ENCODE peak calls at places on chromosomes 6 and 20, in five cellular contexts. D is GM23338, N is A673, C is IMR-90, F is AG04450. S is an unnamed sample.

GRCh38 chr6:150202404-150202803 is 59.6 kb downstream of the PPP1R14C start:
- DNase-seq in D (no peak), C (no peak), F (no peak), N (no peak), S (no peak)

GRCh38 chr6:17986656-17987575 is 519 bp downstream of the KIF13A start:
- DNase-seq in C (peak; percentile 39), N (peak; percentile 52), F (no peak), D (peak; percentile 84), S (no peak)

GRCh38 chr6:123398072-123398471 is 238.7 kb downstream of the TRDN start:
- DNase-seq in C (no peak), N (no peak), F (no peak), D (no peak), S (no peak)

GRCh38 chr6:161407581-161407980 is 133.7 kb upstream of the AGPAT4 start:
- DNase-seq in D (no peak), N (no peak), F (peak; percentile 24), C (peak; percentile 66), S (no peak)

GRCh38 chr20:44542902-44543301 is 21.0 kb upstream of the SERINC3 start:
- DNase-seq in F (no peak), C (no peak), N (no peak), D (no peak), S (no peak)

GRCh38 chr6:134529921-134530320 is 212.0 kb upstream of the SGK1 start:
- DNase-seq in F (no peak), D (no peak), C (peak; percentile 48), N (no peak), S (no peak)

GRCh38 chr6:17905611-17906592 is 81.5 kb downstream of the KIF13A start:
- DNase-seq in D (no peak), C (peak; percentile 87), N (no peak), F (no peak), S (no peak)

GRCh38 chr6:159759645-159760044 is 2.2 kb upstream of the ACAT2 start:
- DNase-seq in F (no peak), N (peak; percentile 12), C (no peak), D (no peak), S (no peak)

GRCh38 chr6:34233867-34234266 is 2.8 kb upstream of the HMGA1 start:
- DNase-seq in D (no peak), N (no peak), C (no peak), F (no peak), S (no peak)

GRCh38 chr20:19960745-19961144 is 56.4 kb upstream of the NAA20 start:
- DNase-seq in F (no peak), D (no peak), C (no peak), N (no peak), S (no peak)

GRCh38 chr6:109455502-109456282 is at the start of gene MICAL1:
- DNase-seq in F (no peak), C (peak; percentile 24), D (peak; percentile 72), N (peak; percentile 64), S (no peak)

GRCh38 chr20:31670371-31671228 is 32.9 kb downstream of the COX4I2 start:
- DNase-seq in F (no peak), C (peak; percentile 75), D (no peak), N (no peak), S (no peak)

GRCh38 chr6:63598251-63599036 is 26.2 kb downstream of the LOC128125822 start:
- DNase-seq in N (peak; percentile 80), F (no peak), C (peak; percentile 49), D (peak; percentile 87), S (peak; percentile 14)

GRCh38 chr20:57399587-57400261 is 8.5 kb downstream of the RBM38 start:
- DNase-seq in F (no peak), D (no peak), C (peak; percentile 16), N (no peak), S (no peak)

GRCh38 chr20:32463642-32464400 is 105.7 kb downstream of the ASXL1 start:
- DNase-seq in C (no peak), F (no peak), D (peak; percentile 53), N (no peak), S (no peak)

GRCh38 chr6:7267521-7268091 is 45.4 kb downstream of the SSR1 start:
- DNase-seq in C (peak; percentile 94), N (peak; percentile 77), F (peak; percentile 79), D (no peak), S (peak; percentile 90)

GRCh38 chr6:45946352-45946751 is 69.3 kb downstream of the CLIC5 start:
- DNase-seq in D (peak; percentile 59), N (peak; percentile 62), C (peak; percentile 72), F (peak; percentile 59), S (peak; percentile 78)

GRCh38 chr6:109874621-109875020 is 103.5 kb upstream of the GPR6 start:
- DNase-seq in F (no peak), C (no peak), N (no peak), D (no peak), S (no peak)

GRCh38 chr6:97282238-97282725 is 734 bp downstream of the MMS22L start:
- DNase-seq in N (peak; percentile 17), D (peak; percentile 12), C (no peak), F (no peak), S (no peak)

GRCh38 chr6:157323114-157323923 is at the start of gene TMEM242:
- DNase-seq in D (peak; percentile 96), N (peak; percentile 95), C (peak; percentile 93), F (peak; percentile 82), S (peak; percentile 79)

GRCh38 chr20:45867811-45868176 is 10.4 kb downstream of the ZSWIM3 start:
- DNase-seq in D (no peak), N (no peak), C (peak; percentile 81), F (no peak), S (no peak)

GRCh38 chr6:29678114-29678513 is 2.8 kb downstream of the ZFP57 start:
- DNase-seq in N (no peak), F (no peak), D (no peak), C (no peak), S (no peak)

GRCh38 chr20:19079536-19080299 is 132.7 kb upstream of the SLC24A3 start:
- DNase-seq in D (no peak), C (peak; percentile 9), F (no peak), N (no peak), S (no peak)

GRCh38 chr6:16821834-16822264 is 60.6 kb upstream of the ATXN1 start:
- DNase-seq in D (no peak), N (no peak), F (no peak), C (no peak), S (no peak)

GRCh38 chr6:56570434-56571359 is 72.0 kb downstream of the DST start:
- DNase-seq in F (no peak), C (peak; percentile 39), D (peak; percentile 51), N (peak; percentile 56), S (no peak)

GRCh38 chr6:13971303-13971702 is 46.6 kb downstream of the RNF182 start:
- DNase-seq in C (no peak), F (no peak), N (no peak), D (no peak), S (no peak)

GRCh38 chr6:121652726-121653623 is 217.5 kb downstream of the GJA1 start:
- DNase-seq in F (peak; percentile 63), N (peak; percentile 88), C (peak; percentile 91), D (no peak), S (peak; percentile 90)

GRCh38 chr6:151443449-151443848 is 8.5 kb downstream of the RMND1 start:
- DNase-seq in F (no peak), C (no peak), N (no peak), D (no peak), S (no peak)

GRCh38 chr6:48766349-48766748 is 655.4 kb upstream of the PTCHD4 start:
- DNase-seq in C (peak; percentile 79), N (no peak), F (peak; percentile 29), D (no peak), S (no peak)

GRCh38 chr6:48764261-48764660 is 653.3 kb upstream of the PTCHD4 start:
- DNase-seq in D (no peak), C (peak; percentile 33), N (no peak), F (no peak), S (no peak)

GRCh38 chr6:48765352-48765961 is 654.5 kb upstream of the PTCHD4 start:
- DNase-seq in C (peak; percentile 76), N (peak; percentile 78), F (peak; percentile 44), D (peak; percentile 88), S (peak; percentile 32)
- TF ChIP-seq CTCF in C (peak; percentile 78), N (peak; percentile 70), F (peak; percentile 74), D (peak; percentile 71), S (peak; percentile 57)

GRCh38 chr6:127518710-127519468 is at the start of gene MTCL3:
- DNase-seq in F (no peak), D (peak; percentile 89), C (peak; percentile 63), N (peak; percentile 96), S (no peak)

GRCh38 chr6:127518212-127518709 is 874 bp downstream of the MTCL3 start:
- DNase-seq in C (no peak), N (peak; percentile 69), F (no peak), D (peak; percentile 62), S (no peak)

GRCh38 chr6:127516676-127517273 is 2.4 kb downstream of the MTCL3 start:
- DNase-seq in F (no peak), C (peak; percentile 57), D (peak; percentile 83), N (peak; percentile 88), S (no peak)

GRCh38 chr6:127515794-127516675 is 3.1 kb downstream of the MTCL3 start:
- DNase-seq in F (no peak), D (peak; percentile 74), N (peak; percentile 85), C (peak; percentile 55), S (no peak)

GRCh38 chr6:127517698-127518097 is 1.4 kb downstream of the MTCL3 start:
- DNase-seq in D (no peak), C (no peak), N (no peak), F (no peak), S (no peak)
- H3K4me3 ChIP-seq in D (peak overlapping the region; percentile 89), C (no peak overlapping the region), N (peak overlapping the region; percentile 73), F (peak overlapping the region; percentile 58), S (no peak overlapping the region)

GRCh38 chr6:36386495-36387439 is 702 bp downstream of the ETV7 start:
- DNase-seq in C (peak; percentile 67), D (peak; percentile 65), F (peak; percentile 4), N (peak; percentile 62), S (peak; percentile 12)
- TF ChIP-seq CTCF in C (no peak), D (peak; percentile 12), F (peak; percentile 31), N (no peak), S (peak; percentile 14)

GRCh38 chr6:6003334-6004146 is 3.2 kb downstream of the NRN1 start:
- DNase-seq in D (peak; percentile 76), F (no peak), C (no peak), N (peak; percentile 80), S (no peak)
- H3K4me3 ChIP-seq in D (peak overlapping the region; percentile 77), F (no peak overlapping the region), C (no peak overlapping the region), N (peak overlapping the region; percentile 66), S (no peak overlapping the region)